ENCODE peak calls at places on chromosomes 3 and 15, in eight cellular contexts. Y is choroid plexus epithelial cell, Z is fibroblast of mammary gland, G is WERI-Rb-1, L is H9, X is B cell, Q is HL-60, J is A549. P is an unnamed sample.

GRCh38 chr3:13002398-13003124 is 70.7 kb downstream of the IQSEC1 start:
- DNase-seq in Y (no peak), Z (no peak), G (no peak), L (no peak), X (no peak), Q (no peak), J (no peak), P (no peak)

GRCh38 chr15:37165420-37165819 is 65.1 kb upstream of the MEIS2 start:
- DNase-seq in Y (no peak), Z (no peak), G (no peak), L (no peak), X (no peak), Q (no peak), J (no peak), P (no peak)

GRCh38 chr3:189276481-189277190 is 104.9 kb downstream of the TPRG1 start:
- DNase-seq in Y (peak), Z (peak), G (no peak), L (no peak), X (no peak), Q (peak), J (no peak), P (no peak)

GRCh38 chr3:16365454-16366128 is 100.6 kb downstream of the OXNAD1 start:
- DNase-seq in Y (no peak), Z (no peak), G (no peak), L (no peak), X (peak), Q (no peak), J (no peak), P (no peak)

GRCh38 chr15:52527898-52528464 is 699 bp downstream of the MYO5A start:
- DNase-seq in Y (peak), Z (no peak), G (peak), L (no peak), X (peak), Q (peak), J (peak), P (peak)

GRCh38 chr3:31979006-31979697 is 1.9 kb downstream of the OSBPL10 start:
- DNase-seq in Y (no peak), Z (no peak), G (no peak), L (no peak), X (no peak), Q (no peak), J (no peak), P (no peak)

GRCh38 chr3:23430781-23431423 is 227.8 kb downstream of the UBE2E2 start:
- DNase-seq in Y (no peak), Z (peak), G (no peak), L (no peak), X (no peak), Q (no peak), J (no peak), P (no peak)

GRCh38 chr3:153614563-153614962 is 452.5 kb downstream of the RAP2B start:
- DNase-seq in Y (peak), Z (peak), G (no peak), L (no peak), X (no peak), Q (no peak), J (no peak), P (no peak)

GRCh38 chr3:185332026-185332735 is 30.8 kb upstream of the MAP3K13 start:
- DNase-seq in Y (peak), Z (peak), G (no peak), L (no peak), X (no peak), Q (peak), J (no peak), P (no peak)

GRCh38 chr3:45008117-45008516 is 18.0 kb upstream of the CLEC3B start:
- DNase-seq in Y (peak), Z (peak), G (no peak), L (no peak), X (no peak), Q (no peak), J (no peak), P (no peak)

GRCh38 chr3:52052831-52053306 is 3.5 kb downstream of the DUSP7 start:
- DNase-seq in Y (peak), Z (peak), G (peak), L (peak), X (no peak), Q (peak), J (peak), P (no peak)

DNA sequence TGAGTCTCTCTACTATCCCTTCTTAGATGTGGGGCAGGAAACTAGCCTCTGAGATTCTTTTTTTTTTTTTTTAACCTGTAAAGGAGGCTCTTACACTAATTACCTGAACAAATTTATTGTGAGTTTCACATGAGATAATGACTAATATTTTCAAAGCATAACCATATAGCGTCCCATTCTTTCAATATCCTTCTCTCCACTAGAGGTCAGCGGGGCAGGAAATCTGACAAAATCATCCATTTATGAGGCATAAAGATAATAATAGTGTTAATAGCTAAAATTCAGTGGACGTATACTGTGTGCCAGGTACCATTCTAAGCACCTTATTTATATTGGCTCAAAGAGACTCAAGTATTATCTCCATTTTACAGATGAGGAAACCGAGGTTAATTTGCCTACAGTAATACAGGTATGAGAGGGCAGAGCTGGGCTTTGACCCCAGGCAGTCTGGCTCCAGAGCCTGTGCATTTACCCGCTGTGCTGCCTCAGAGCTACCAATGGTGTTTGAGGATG is 16.3 kb upstream of the SMAD6 start:
- DNase-seq in Y (peak), Z (peak), G (no peak), L (no peak), X (no peak), Q (no peak), J (no peak), P (no peak)
- TF ChIP-seq CTCF in Y (peak), Z (peak), G (no peak), L (peak), X (peak), Q (no peak), J (peak), P (no peak)

DNA sequence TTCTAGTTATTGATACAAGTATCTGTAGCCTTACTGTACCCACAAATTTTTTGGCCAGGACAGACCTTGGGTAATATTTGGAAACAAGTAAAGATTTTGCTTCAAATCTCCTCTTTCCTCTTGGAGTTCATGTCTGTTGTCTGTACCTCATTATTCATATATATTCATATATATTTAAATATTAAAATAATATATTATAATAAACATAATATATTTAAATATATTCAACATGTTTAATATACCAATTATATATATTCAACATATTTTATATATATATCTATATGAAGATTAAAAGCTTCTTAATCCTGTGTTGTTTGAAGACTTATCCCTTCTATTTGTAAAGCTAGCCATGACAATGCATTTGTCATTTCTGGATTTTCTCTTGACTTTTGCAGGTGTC is 38.1 kb downstream of the ZIC1 start:
- DNase-seq in Y (no peak), Z (no peak), G (no peak), L (no peak), X (no peak), Q (no peak), J (no peak), P (no peak)
- TF ChIP-seq CTCF in Y (no peak), Z (no peak), G (no peak), L (no peak), X (no peak), Q (no peak), J (no peak), P (no peak)

DNA sequence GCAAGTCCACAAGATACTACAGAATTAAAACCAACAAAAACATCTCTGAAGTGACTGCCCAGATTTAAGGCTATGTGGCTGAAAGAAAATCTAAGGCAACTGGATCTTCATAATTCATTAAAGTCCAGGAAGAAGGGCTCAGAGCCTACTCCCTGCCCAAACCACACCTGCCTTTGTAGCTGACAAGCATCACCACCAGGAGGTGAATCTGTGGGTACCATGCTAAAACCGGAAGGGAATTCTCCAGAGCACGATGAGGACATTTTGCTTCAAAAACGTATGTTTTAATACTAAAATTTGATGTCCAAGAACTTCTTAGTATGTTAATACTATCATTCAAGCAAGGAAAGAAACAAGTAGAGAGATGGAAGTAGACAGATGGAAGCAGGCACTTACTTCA is 495.9 kb upstream of the NECTIN3 start:
- DNase-seq in Y (no peak), Z (no peak), G (no peak), L (peak), X (no peak), Q (no peak), J (no peak), P (no peak)
- TF ChIP-seq CTCF in Y (no peak), Z (no peak), G (no peak), L (peak), X (no peak), Q (no peak), J (no peak), P (no peak)

DNA sequence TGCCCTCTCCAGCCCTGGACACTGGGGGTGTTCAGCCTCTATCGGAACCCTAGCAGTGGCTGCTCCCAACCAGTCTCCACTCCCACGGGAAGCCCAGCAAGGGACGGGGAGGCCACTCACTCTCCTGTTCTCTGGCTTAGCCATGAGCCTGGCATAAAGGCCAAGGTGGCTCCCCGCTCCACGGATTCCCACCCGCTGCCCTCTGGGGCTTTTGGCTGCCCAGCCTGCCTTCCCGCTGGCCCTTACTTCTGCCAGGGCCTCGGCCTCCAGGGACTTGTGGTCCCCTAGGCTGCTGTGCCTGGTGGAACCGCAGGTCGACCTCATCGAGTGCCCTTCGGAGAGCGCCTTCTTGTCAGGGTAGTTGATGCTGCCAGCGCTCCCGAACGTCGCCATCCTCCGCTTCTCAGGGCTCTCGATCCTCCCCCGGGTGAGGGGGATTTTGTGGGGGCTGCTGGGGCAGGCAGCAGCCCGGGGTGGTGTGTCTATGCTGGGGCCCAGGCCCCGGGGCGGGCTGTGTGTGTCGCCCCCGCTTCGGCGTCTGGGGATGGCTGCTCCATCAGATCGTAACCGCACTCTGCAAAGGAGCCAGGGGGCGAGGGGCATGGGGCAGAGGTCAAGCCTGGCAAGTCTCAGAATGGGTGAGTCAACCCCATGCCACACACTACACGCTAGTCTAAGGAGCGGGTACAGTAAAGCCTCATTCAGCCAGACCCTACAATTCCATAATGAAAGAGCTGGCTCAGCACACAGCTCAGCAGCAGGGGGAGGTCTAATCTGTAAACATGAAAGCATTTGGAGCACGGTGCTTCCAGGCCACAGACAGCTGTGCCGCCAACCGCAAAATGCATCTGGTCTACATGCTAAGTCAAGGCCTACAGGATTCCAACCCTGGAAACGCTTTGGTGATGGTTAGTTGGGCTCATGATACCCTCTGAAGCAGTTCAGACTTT is 27.3 kb upstream of the RAD18 start:
- DNase-seq in Y (peak), Z (peak), G (peak), L (no peak), X (no peak), Q (no peak), J (no peak), P (no peak)
- TF ChIP-seq CTCF in Y (peak), Z (no peak), G (no peak), L (no peak), X (no peak), Q (no peak), J (no peak), P (no peak)

GRCh38 chr15:79006071-79006470 is 61.2 kb upstream of the CTSH start:
- DNase-seq in Y (no peak), Z (no peak), G (no peak), L (no peak), X (no peak), Q (no peak), J (no peak), P (no peak)

GRCh38 chr15:79010278-79010677 is 65.4 kb upstream of the CTSH start:
- DNase-seq in Y (no peak), Z (no peak), G (no peak), L (no peak), X (no peak), Q (no peak), J (no peak), P (no peak)

GRCh38 chr15:79008666-79009065 is 63.8 kb upstream of the CTSH start:
- DNase-seq in Y (no peak), Z (no peak), G (no peak), L (no peak), X (no peak), Q (no peak), J (no peak), P (no peak)

GRCh38 chr15:79007066-79007465 is 62.2 kb upstream of the CTSH start:
- DNase-seq in Y (peak), Z (peak), G (peak), L (peak), X (no peak), Q (peak), J (peak), P (peak)

GRCh38 chr15:79009388-79009787 is 64.5 kb upstream of the CTSH start:
- DNase-seq in Y (no peak), Z (no peak), G (no peak), L (no peak), X (no peak), Q (no peak), J (no peak), P (no peak)
- TF ChIP-seq CTCF in Y (no peak), Z (no peak), G (no peak), L (no peak), X (no peak), Q (no peak), J (no peak), P (no peak)

DNA sequence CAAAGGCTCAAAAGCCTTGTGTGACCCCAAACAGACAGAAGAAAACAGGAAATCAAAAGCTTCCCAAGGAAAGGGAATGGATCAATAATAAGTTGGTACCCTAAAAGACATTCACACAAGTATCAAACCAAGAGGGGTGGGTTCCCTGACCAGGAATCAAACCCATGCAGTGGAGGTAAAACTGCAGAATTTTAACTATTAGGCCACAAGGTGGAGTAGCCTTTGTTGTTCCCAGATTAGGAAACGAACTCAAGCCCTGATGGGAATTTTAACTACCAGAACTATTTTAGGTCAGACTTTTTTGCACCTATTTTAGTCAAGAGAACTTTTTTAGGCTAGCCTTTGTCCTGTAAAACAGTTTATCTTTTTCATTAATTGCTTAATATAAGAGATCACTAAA is 31.4 kb downstream of the SETMAR start:
- DNase-seq in Y (no peak), Z (no peak), G (no peak), L (no peak), X (no peak), Q (no peak), J (no peak), P (no peak)
- TF ChIP-seq CTCF in Y (peak), Z (peak), G (peak), L (peak), X (no peak), Q (no peak), J (peak), P (no peak)

GRCh38 chr3:5891721-5892120 is 704.2 kb downstream of the EDEM1 start:
- DNase-seq in Y (peak), Z (no peak), G (no peak), L (no peak), X (no peak), Q (no peak), J (no peak), P (no peak)
- TF ChIP-seq CTCF in Y (no peak), Z (no peak), G (no peak), L (no peak), X (no peak), Q (no peak), J (no peak), P (no peak)

DNA sequence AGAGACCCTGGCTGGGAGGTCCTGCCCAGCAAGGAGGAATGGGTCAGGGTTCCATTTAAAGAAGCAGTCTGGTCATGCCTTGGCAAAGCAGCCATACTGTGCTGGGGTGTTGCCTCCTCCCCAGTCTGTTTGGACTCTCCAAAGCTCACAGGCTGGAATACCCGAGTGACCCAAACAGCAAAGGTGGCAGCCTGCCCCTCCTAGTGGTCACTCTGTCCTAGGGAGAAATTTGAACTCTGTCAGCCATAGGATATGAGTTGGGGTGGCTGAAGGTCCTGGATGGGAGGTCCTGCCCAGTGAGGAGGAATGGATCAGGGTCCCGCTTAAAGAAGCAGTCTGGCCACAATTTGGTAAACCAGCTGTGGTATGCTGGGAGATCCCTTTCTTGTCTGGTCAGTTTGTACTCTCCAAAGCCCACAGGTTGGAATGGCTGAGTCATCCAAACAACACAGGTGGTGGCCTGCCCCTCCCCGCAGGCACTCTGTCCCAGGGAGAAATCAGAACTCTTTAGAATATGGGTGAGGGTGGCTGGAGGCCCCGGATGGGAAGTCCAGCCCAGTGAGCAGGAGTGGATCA is 45.0 kb downstream of the CCR1 start:
- DNase-seq in Y (peak), Z (no peak), G (no peak), L (peak), X (no peak), Q (no peak), J (no peak), P (peak)
- TF ChIP-seq CTCF in Y (peak), Z (peak), G (no peak), L (peak), X (no peak), Q (no peak), J (no peak), P (no peak)

GRCh38 chr3:48155122-48155521 is 33.1 kb downstream of the CDC25A start:
- DNase-seq in Y (peak), Z (peak), G (no peak), L (no peak), X (no peak), Q (no peak), J (peak), P (peak)

GRCh38 chr3:48157215-48157840 is 30.9 kb downstream of the CDC25A start:
- DNase-seq in Y (no peak), Z (no peak), G (no peak), L (no peak), X (no peak), Q (no peak), J (peak), P (no peak)

GRCh38 chr3:48157950-48158376 is 30.3 kb downstream of the CDC25A start:
- DNase-seq in Y (peak), Z (peak), G (peak), L (peak), X (no peak), Q (peak), J (peak), P (peak)
- TF ChIP-seq CTCF in Y (peak), Z (peak), G (peak), L (peak), X (peak), Q (peak), J (peak), P (peak)

DNA sequence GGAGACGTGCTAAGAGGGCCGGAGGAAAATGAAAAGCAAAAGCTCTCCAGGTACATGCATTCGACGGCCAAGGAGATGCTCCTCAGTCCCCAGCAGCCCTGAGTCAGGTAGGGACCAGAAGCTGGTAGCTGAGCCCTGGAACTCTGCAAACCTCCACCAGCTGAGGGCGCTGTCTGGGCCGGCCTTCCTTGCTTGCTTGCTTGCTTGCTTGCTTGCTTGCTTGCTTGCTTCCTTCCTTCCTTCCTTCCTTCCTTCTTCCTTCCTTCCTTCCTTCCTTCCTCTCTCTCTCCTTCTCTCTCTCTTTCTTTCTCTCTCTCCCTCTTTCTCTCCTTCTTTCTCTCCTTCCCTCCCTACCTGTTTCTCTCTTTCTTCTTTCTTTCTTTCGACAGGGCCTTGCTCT is 94.6 kb upstream of the RASGRF1 start:
- DNase-seq in Y (peak), Z (no peak), G (peak), L (peak), X (no peak), Q (peak), J (no peak), P (peak)
- TF ChIP-seq CTCF in Y (peak), Z (peak), G (peak), L (peak), X (no peak), Q (no peak), J (no peak), P (no peak)